ENCODE peak calls at places on chromosomes 7 and 10, in nine cellular contexts. Q is prostate gland, K is fibroblast of lung, R is pancreas, A is stomach, O is fibroblast of pulmonary artery, I is Caco-2, Y is heart left ventricle, F is GM23338. P is an unnamed sample.

GRCh38 chr10:105691811-105692210 is 1050.7 kb downstream of the SORCS3 start:
- DNase-seq in Q (no peak), K (peak; percentile 12), R (no peak), A (no peak), O (no peak), I (peak; percentile 40), Y (no peak), F (peak; percentile 88), P (no peak)

GRCh38 chr7:20214132-20214531 is 3.1 kb downstream of the MACC1 start:
- DNase-seq in Q (no peak), K (no peak), R (no peak), A (no peak), O (no peak), I (no peak), Y (no peak), F (no peak), P (no peak)

GRCh38 chr10:2908851-2909630 is 158.3 kb upstream of the PFKP start:
- DNase-seq in Q (no peak), K (no peak), R (no peak), A (no peak), O (no peak), I (no peak), Y (no peak), F (no peak), P (no peak)

GRCh38 chr7:112143151-112143550 is 63.0 kb downstream of the DOCK4 start:
- DNase-seq in Q (no peak), K (peak; percentile 69), R (no peak), A (no peak), O (no peak), I (no peak), Y (no peak), F (no peak), P (no peak)

GRCh38 chr7:2191026-2191425 is 41.7 kb downstream of the MAD1L1 start:
- DNase-seq in Q (no peak), K (peak; percentile 66), R (no peak), A (no peak), O (no peak), I (no peak), Y (no peak), F (no peak), P (no peak)

GRCh38 chr7:96823274-96823673 is 113.6 kb upstream of the SEM1 start:
- DNase-seq in Q (no peak), K (peak; percentile 20), R (no peak), A (no peak), O (peak; percentile 5), I (no peak), Y (no peak), F (no peak), P (no peak)

GRCh38 chr7:71613316-71613715 is 481.4 kb downstream of the GALNT17 start:
- DNase-seq in Q (no peak), K (peak; percentile 55), R (no peak), A (no peak), O (no peak), I (no peak), Y (no peak), F (peak; percentile 10), P (no peak)

GRCh38 chr7:28626629-28627262 is 214.4 kb downstream of the CREB5 start:
- DNase-seq in Q (no peak), K (peak; percentile 45), R (no peak), A (no peak), O (peak; percentile 61), I (peak; percentile 62), Y (no peak), F (peak; percentile 86), P (no peak)

GRCh38 chr10:84095821-84096497 is 43.4 kb upstream of the GHITM start:
- DNase-seq in Q (no peak), K (peak; percentile 46), R (no peak), A (no peak), O (peak; percentile 72), I (no peak), Y (peak; percentile 11), F (no peak), P (no peak)

GRCh38 chr10:130656187-130656575 is 520.0 kb downstream of the GLRX3 start:
- DNase-seq in Q (no peak), K (no peak), R (no peak), A (no peak), O (no peak), I (no peak), Y (no peak), F (no peak), P (no peak)

GRCh38 chr7:66426332-66426731 is 202.3 kb upstream of the KCTD7 start:
- DNase-seq in Q (no peak), K (no peak), R (no peak), A (no peak), O (no peak), I (no peak), Y (no peak), F (no peak), P (no peak)

GRCh38 chr10:84589526-84590205 is 261.3 kb downstream of the CCSER2 start:
- DNase-seq in Q (no peak), K (no peak), R (no peak), A (no peak), O (no peak), I (no peak), Y (no peak), F (no peak), P (no peak)

GRCh38 chr7:142806957-142807356 is 36.2 kb downstream of the PRSS2 start:
- DNase-seq in Q (no peak), K (no peak), R (no peak), A (no peak), O (no peak), I (no peak), Y (no peak), F (no peak), P (no peak)

GRCh38 chr7:142803901-142804300 is 33.1 kb downstream of the PRSS2 start:
- DNase-seq in Q (no peak), K (no peak), R (no peak), A (no peak), O (no peak), I (no peak), Y (no peak), F (no peak), P (no peak)

GRCh38 chr7:142806021-142806353 is 35.2 kb downstream of the PRSS2 start:
- DNase-seq in Q (no peak), K (no peak), R (no peak), A (no peak), O (no peak), I (no peak), Y (no peak), F (no peak), P (no peak)

GRCh38 chr7:142805350-142806020 is 34.7 kb downstream of the PRSS2 start:
- DNase-seq in Q (no peak), K (no peak), R (no peak), A (no peak), O (no peak), I (no peak), Y (no peak), F (no peak), P (no peak)

DNA sequence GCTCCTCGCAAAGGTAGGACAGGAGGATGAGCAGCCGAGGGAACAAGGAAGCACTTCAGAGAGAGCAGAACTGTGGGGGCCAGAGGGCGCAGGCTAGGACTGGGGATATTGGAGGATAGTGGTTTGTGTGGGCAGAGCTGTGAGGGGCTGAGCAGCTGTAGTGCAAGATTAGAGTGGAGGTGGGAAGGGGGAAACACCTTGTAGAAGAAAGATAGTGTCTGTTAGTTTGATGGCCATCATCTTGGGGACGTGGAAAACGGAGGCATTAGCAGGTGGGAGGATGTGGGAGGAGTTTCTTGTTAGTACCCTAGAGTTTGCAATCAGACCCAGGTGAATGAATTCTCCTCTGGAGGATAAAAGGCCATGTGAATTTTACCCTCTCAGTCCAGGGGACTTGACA is 33.9 kb downstream of the PRSS2 start:
- DNase-seq in Q (no peak), K (no peak), R (no peak), A (no peak), O (no peak), I (no peak), Y (no peak), F (no peak), P (no peak)
- H3K4me3 ChIP-seq in Q (no peak overlapping the region), K (no peak overlapping the region), R (no peak overlapping the region), A (no peak overlapping the region), O (no peak overlapping the region), I (no peak overlapping the region), Y (no peak overlapping the region), F (no peak overlapping the region), P (no peak overlapping the region)

DNA sequence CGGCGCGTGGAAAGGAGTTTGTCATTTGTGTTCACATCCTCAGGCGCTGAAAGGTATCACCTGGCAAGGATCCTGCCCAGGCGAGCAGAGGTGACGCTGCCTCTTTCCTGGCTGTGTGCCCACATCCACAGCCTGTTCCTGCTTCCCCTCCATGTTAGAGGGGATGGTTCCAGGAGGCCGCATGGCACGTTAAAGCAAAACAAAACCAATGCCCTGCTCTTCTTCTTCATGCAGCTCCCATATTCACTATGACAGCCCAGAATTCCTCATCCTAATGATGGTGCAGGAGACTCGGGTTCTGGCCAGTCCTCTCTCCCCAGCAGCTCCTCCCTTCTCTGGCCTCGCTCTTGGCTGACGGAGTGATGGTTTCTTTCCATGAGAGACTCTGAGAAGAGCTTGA is 678.5 kb upstream of the ANKRD30A start:
- DNase-seq in Q (no peak), K (no peak), R (peak; percentile 60), A (peak; percentile 62), O (no peak), I (no peak), Y (peak; percentile 56), F (no peak), P (no peak)
- H3K4me3 ChIP-seq in Q (no peak overlapping the region), K (no peak overlapping the region), R (no peak overlapping the region), A (no peak overlapping the region), O (no peak overlapping the region), I (no peak overlapping the region), Y (no peak overlapping the region), F (no peak overlapping the region), P (no peak overlapping the region)

GRCh38 chr7:24981544-24981951 is 1.6 kb upstream of the OSBPL3 start:
- DNase-seq in Q (no peak), K (peak; percentile 79), R (peak; percentile 79), A (peak; percentile 62), O (peak; percentile 47), I (peak; percentile 62), Y (peak; percentile 30), F (peak; percentile 50), P (peak; percentile 69)

GRCh38 chr7:24980695-24981543 is 941 bp upstream of the OSBPL3 start:
- DNase-seq in Q (no peak), K (peak; percentile 45), R (peak; percentile 63), A (peak; percentile 51), O (peak; percentile 35), I (peak; percentile 43), Y (peak; percentile 25), F (peak; percentile 45), P (peak; percentile 17)

GRCh38 chr7:24979863-24980694 is at the start of gene OSBPL3:
- DNase-seq in Q (peak; percentile 95), K (peak; percentile 93), R (peak; percentile 98), A (peak; percentile 95), O (peak; percentile 96), I (peak; percentile 97), Y (peak; percentile 96), F (peak; percentile 98), P (peak; percentile 87)

GRCh38 chr7:24979470-24979862 is 512 bp downstream of the OSBPL3 start:
- DNase-seq in Q (peak; percentile 44), K (no peak), R (peak; percentile 85), A (peak; percentile 78), O (peak; percentile 63), I (peak; percentile 84), Y (peak; percentile 59), F (no peak), P (peak; percentile 33)

GRCh38 chr7:24978837-24979469 is 1.0 kb downstream of the OSBPL3 start:
- DNase-seq in Q (no peak), K (peak; percentile 78), R (peak; percentile 61), A (no peak), O (peak; percentile 18), I (peak; percentile 42), Y (no peak), F (peak; percentile 92), P (no peak)
- H3K4me3 ChIP-seq in Q (peak overlapping the region; percentile 57), K (peak overlapping the region; percentile 88), R (peak overlapping the region; percentile 77), A (peak overlapping the region; percentile 67), O (peak overlapping the region; percentile 62), I (peak overlapping the region; percentile 78), Y (peak overlapping the region; percentile 65), F (peak overlapping the region; percentile 80), P (no peak overlapping the region)

GRCh38 chr10:32418572-32418971 is 27.4 kb upstream of the CCDC7 start:
- DNase-seq in Q (no peak), K (no peak), R (no peak), A (no peak), O (no peak), I (no peak), Y (no peak), F (no peak), P (no peak)
- H3K4me3 ChIP-seq in Q (no peak overlapping the region), K (no peak overlapping the region), R (no peak overlapping the region), A (no peak overlapping the region), O (no peak overlapping the region), I (no peak overlapping the region), Y (no peak overlapping the region), F (no peak overlapping the region), P (no peak overlapping the region)

P was measured in adrenal gland.